ENCODE peak calls at places on chromosomes 1 and 21, in five cellular contexts. A, O, H, Q and M are unnamed samples.

GRCh38 chr1:156233421-156234127 is 8.4 kb upstream of the BGLAP start:
- DNase-seq in H (no peak), O (peak), A (no peak), Q (no peak), M (no peak)

GRCh38 chr1:46289976-46290375 is 13.4 kb downstream of the LRRC41 start:
- DNase-seq in O (no peak), A (no peak), Q (no peak), H (no peak), M (no peak)

GRCh38 chr1:241079018-241079417 is 278.0 kb downstream of the RGS7 start:
- DNase-seq in A (no peak), O (no peak), H (no peak), Q (no peak), M (no peak)

GRCh38 chr21:36183144-36183795 is 26.6 kb downstream of the DOP1B start:
- DNase-seq in A (no peak), O (no peak), H (no peak), Q (no peak), M (no peak)

GRCh38 chr1:11281518-11282331 is 8.7 kb downstream of the UBIAD1 start:
- DNase-seq in A (no peak), H (no peak), O (peak), Q (peak), M (no peak)

GRCh38 chr1:59375321-59376220 is 78.7 kb downstream of the FGGY start:
- DNase-seq in Q (no peak), A (no peak), H (no peak), O (peak), M (no peak)

GRCh38 chr21:26087223-26087918 is 83.2 kb downstream of the APP start:
- DNase-seq in H (no peak), O (no peak), A (no peak), Q (no peak), M (no peak)

GRCh38 chr1:180935326-180936109 is 22.8 kb downstream of the KIAA1614 start:
- DNase-seq in O (no peak), A (no peak), Q (no peak), H (no peak), M (peak)

GRCh38 chr1:153750026-153750995 is 22.5 kb downstream of the INTS3 start:
- DNase-seq in Q (no peak), H (no peak), O (no peak), A (no peak), M (no peak)

GRCh38 chr1:188668083-188668482 is 1809.6 kb downstream of the BRINP3 start:
- DNase-seq in Q (no peak), A (no peak), H (no peak), O (no peak), M (peak)

GRCh38 chr1:202076050-202076511 is 46.6 kb upstream of the GPR37L1 start:
- DNase-seq in A (no peak), O (no peak), H (no peak), Q (no peak), M (no peak)

GRCh38 chr1:202576816-202577215 is 133.4 kb downstream of the SYT2 start:
- DNase-seq in O (peak), H (no peak), Q (no peak), A (no peak), M (no peak)

GRCh38 chr1:31183927-31184554 is 55.6 kb downstream of the NKAIN1 start:
- DNase-seq in O (peak), A (peak), H (peak), Q (no peak), M (peak)

GRCh38 chr1:41354956-41355355 is 6.3 kb upstream of the FOXO6 start:
- DNase-seq in O (no peak), Q (no peak), H (peak), A (no peak), M (no peak)

GRCh38 chr1:230836801-230837200 is 31.5 kb downstream of the C1orf198 start:
- DNase-seq in O (no peak), H (no peak), A (no peak), Q (no peak), M (no peak)

GRCh38 chr1:51877434-51878306 is 857 bp downstream of the NRDC start:
- DNase-seq in O (peak), H (peak), Q (no peak), A (no peak), M (peak)

GRCh38 chr1:110455151-110455550 is 4.2 kb downstream of the PROK1 start:
- DNase-seq in Q (no peak), H (no peak), A (no peak), O (no peak), M (no peak)

GRCh38 chr1:21821385-21822019 is 9.4 kb downstream of the LDLRAD2 start:
- DNase-seq in Q (no peak), A (no peak), O (no peak), H (no peak), M (no peak)

GRCh38 chr1:153881764-153882163 is 41.0 kb downstream of the GATAD2B start:
- DNase-seq in H (no peak), O (peak), A (no peak), Q (no peak), M (no peak)

GRCh38 chr1:216422821-216423529 is at the start of gene USH2A:
- DNase-seq in H (no peak), A (no peak), Q (no peak), O (no peak), M (no peak)

GRCh38 chr1:22039594-22040347 is 12.7 kb upstream of the CDC42 start:
- DNase-seq in A (peak), Q (peak), H (no peak), O (peak), M (peak)

GRCh38 chr1:50502147-50502546 is 78.9 kb upstream of the DMRTA2 start:
- DNase-seq in Q (no peak), A (no peak), H (no peak), O (no peak), M (peak)

GRCh38 chr1:70353641-70354331 is 736 bp downstream of the ANKRD13C start:
- DNase-seq in Q (no peak), O (peak), A (no peak), H (no peak), M (peak)

GRCh38 chr1:182680901-182681300 is 3.5 kb downstream of the RGS8 start:
- DNase-seq in H (no peak), A (no peak), O (no peak), Q (no peak), M (no peak)

DNA sequence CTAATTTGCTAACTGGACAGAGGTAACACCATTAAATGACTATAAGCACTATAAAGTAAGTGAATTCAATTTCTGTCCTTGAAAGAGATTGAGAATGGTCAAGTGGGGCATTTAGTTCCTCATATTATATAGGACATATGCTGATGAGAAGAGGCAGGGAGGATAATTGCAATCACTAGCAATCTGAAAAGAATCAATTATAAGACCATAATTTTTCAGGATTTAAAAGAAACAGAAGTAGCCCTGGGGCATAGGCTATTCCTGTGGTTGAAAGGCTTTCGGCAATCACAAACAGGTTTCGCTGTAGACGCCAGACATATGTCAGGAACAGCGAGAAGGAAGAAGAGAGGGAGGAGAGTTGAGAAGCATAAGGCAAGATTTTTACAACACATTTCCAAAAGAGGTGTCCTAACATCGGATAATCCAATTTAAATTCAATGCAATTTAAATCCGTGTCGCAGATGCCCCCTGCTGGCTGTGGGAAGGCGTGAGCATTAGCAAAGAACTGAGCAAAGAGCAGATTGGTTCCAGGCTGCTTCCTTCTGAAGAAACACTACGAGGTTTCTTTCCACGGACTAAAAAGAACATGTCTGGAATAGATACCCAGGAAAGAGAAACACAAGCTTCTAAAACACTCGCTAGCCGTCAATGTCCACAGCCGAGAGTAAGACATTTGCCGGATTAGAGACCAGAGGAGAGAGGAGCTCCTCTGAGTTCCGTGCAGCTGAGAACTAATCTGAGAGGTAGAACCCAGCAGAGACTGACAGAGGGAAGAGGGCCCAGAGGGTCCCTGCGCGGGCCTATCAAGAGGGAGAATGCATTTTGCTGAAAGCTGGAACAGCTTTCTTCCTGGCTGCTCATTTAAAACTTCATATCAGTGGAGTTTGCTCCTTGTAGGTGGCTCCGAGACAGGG is 27.9 kb downstream of the RGS5 start:
- DNase-seq in O (peak), H (peak), A (peak), Q (peak), M (peak)
- TF ChIP-seq CTCF in O (peak), H (peak), A (peak), Q (peak), M (peak)

GRCh38 chr1:227946624-227947424 is 908 bp downstream of the WNT9A start:
- DNase-seq in O (peak), Q (peak), A (no peak), H (peak), M (peak)

GRCh38 chr1:227944066-227944930 is 3.4 kb downstream of the WNT9A start:
- DNase-seq in A (no peak), H (no peak), Q (peak), O (peak), M (no peak)

GRCh38 chr1:227945891-227946623 is 1.7 kb downstream of the WNT9A start:
- DNase-seq in O (peak), A (no peak), Q (peak), H (peak), M (no peak)

GRCh38 chr1:227943354-227943753 is 4.4 kb downstream of the WNT9A start:
- DNase-seq in A (no peak), Q (no peak), H (no peak), O (no peak), M (no peak)

DNA sequence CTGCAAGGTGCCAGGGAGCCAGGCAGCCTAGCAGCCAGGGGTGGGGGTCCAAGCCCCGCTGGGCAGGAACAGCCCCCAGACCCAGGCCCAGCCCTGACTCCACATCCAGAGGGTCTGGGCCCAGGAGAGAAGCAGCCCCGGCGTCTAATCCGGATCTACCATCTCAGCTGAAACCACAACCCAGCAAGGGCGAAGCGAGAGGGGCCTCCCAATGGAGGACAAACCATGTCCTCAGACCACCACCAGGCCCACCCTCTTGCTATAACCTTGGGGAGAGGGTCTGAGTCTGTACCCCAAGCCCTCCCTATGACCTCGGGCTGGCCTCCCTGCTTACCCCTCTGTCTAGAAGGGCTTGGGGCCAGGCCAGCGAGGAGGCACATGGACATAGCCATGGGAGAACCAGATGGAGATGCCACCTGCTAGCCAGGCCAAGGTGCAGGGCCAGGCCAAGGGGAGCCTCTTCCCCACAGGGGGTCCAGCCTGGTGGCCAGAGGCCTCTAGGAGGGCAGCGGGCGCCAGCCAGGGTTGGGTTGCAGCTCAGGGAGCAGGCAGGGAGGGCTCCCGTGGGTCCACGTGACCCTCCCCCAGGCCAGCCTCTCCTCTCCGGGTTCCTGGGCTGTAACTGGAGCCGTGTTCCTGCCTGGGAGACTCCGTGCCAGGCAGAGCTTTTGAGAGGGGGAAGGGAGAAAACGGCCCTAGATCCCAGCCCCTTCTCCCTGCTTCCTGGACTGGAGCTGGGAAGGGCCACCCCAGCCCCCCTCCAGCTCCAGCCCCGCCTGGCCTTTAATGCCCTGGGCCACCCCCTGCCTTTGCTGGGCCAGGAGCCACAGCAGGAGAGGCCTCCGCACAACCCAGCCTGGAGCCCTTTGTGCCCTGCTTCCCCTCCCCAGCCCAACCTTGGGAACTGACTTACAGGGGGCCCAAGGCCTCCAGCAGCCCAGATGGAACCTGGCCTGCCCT is 2.5 kb downstream of the WNT9A start:
- DNase-seq in O (no peak), Q (no peak), H (no peak), A (no peak), M (no peak)
- H3K4me3 ChIP-seq in O (no peak), Q (peak), H (no peak), A (no peak), M (no peak)

DNA sequence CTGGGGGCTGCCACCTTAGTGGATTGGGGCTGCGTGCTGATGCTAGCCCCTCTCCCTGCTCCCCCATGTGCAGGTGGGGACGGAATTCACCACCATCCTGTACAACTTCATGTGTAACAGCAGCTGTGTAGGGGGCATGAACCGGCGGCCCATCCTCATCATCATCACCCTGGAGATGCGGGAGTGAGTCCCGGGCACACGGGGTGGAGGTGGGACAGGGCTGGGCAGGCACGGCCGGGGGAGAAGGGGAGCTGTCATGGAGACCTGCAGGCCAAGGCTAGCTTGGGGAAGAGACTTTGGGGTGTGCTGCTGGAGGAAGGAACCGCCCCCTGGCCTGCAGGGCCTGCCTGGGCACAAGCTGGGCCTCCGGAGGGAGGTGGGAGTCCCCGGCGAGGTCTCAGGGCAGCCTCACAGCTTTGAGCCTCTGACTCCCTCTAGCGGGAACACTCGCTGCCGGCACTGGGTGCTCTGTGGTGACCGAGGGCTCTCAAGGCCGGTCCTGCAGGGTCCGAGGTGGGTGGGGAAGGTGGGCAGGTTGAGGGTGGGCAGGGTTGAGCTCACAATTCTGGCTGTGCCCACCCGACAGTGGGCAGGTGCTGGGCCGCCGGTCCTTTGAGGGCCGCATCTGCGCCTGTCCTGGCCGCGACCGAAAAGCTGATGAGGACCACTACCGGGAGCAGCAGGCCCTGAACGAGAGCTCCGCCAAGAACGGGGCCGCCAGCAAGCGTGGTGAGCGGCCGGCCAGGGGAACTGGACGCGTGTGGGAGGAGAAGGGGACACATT is 25.0 kb upstream of the CCDC27 start:
- DNase-seq in A (no peak), H (no peak), Q (no peak), O (no peak), M (peak)
- TF ChIP-seq CTCF in A (no peak), H (peak), Q (peak), O (peak), M (peak)

GRCh38 chr1:37475380-37476086 is 1.2 kb downstream of the ZC3H12A start:
- DNase-seq in O (no peak), H (no peak), Q (no peak), A (no peak), M (peak)

GRCh38 chr1:37477198-37477931 is 3.0 kb downstream of the ZC3H12A start:
- DNase-seq in H (no peak), A (peak), O (no peak), Q (peak), M (peak)

GRCh38 chr1:37476460-37477197 is 2.2 kb downstream of the ZC3H12A start:
- DNase-seq in O (peak), Q (peak), H (peak), A (no peak), M (no peak)

GRCh38 chr1:37474697-37475379 is 458 bp downstream of the ZC3H12A start:
- DNase-seq in A (no peak), O (no peak), H (no peak), Q (peak), M (no peak)

DNA sequence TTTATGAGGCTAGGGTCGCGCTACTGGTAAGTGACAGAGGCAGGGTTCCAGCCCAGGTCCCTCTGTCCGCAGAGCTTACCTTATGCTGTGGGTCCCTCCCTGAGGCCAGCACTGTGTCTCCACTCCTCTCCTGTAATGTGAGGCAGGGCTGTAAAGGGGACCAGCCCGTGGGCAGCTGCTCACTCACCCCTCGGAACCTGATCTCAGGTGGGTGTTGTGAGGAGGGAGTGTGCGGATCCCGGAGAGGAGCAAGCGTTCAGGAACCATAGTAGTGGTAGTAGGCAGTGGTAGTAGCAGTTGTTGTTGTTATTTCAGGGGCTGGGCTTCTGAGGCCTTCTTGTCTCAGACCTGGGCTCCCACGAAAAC is 1.7 kb downstream of the ZC3H12A start:
- DNase-seq in Q (no peak), O (no peak), H (no peak), A (no peak), M (no peak)
- H3K4me3 ChIP-seq in Q (peak), O (peak), H (peak), A (no peak), M (peak)

GRCh38 chr1:79259390-79260336 is 253.1 kb upstream of the ADGRL4 start:
- DNase-seq in O (peak), Q (no peak), H (no peak), A (no peak), M (peak)
- TF ChIP-seq CTCF in O (peak), Q (peak), H (peak), A (peak), M (peak)

GRCh38 chr1:17409391-17409811 is 30.1 kb downstream of the RCC2 start:
- DNase-seq in O (no peak), Q (no peak), H (no peak), A (no peak), M (no peak)

GRCh38 chr1:17404034-17404671 is 32.2 kb downstream of the PADI6 start:
- DNase-seq in A (no peak), O (no peak), H (no peak), Q (no peak), M (no peak)

GRCh38 chr1:17404820-17405219 is 32.8 kb downstream of the PADI6 start:
- DNase-seq in H (no peak), A (no peak), Q (no peak), O (no peak), M (no peak)

GRCh38 chr1:17403081-17403480 is 31.1 kb downstream of the PADI6 start:
- DNase-seq in Q (no peak), H (no peak), O (no peak), A (no peak), M (no peak)

GRCh38 chr1:17405898-17406759 is 33.3 kb downstream of the RCC2 start:
- DNase-seq in Q (peak), A (peak), H (peak), O (peak), M (peak)
- H3K4me3 ChIP-seq in Q (no peak), A (no peak), H (no peak), O (no peak), M (no peak)

DNA sequence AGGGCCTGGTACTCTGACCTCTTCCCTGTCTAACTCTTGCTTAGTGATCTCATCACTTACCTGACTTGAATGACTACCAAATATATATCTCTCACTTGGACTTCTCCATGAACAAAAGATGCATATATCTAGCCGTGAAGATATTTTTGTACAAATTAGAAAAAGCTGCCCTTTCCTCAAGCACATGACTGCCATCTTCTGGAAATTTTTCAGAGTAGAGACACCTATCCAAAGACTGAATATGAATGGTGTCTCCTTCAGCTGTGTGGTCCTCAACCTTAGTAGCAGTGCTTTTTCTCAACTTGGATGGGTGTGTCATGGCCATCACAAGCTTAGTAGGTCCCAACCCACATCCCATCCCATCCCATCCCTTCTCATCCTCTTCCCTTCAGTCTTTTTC is 142.3 kb downstream of the DNM3 start:
- DNase-seq in H (no peak), O (peak), Q (no peak), A (no peak), M (peak)
- TF ChIP-seq CTCF in H (peak), O (peak), Q (peak), A (peak), M (peak)

GRCh38 chr1:161164901-161165620 is 1.2 kb upstream of the PPOX start:
- DNase-seq in A (no peak), H (no peak), O (no peak), Q (no peak), M (no peak)
- H3K4me3 ChIP-seq in A (peak), H (no peak), O (peak), Q (peak), M (peak)